ENCODE peak calls at places on chromosomes 2 and 18, in nine cellular contexts. L is kidney tubule cell; K is activated CD8-positive, alpha-beta memory T cell treated with anti-CD3 and anti-CD28 coated beads for 24 hours; C is Kasumi-1; E is mesenteric fat pad; P is midbrain; D is GM23338; B is NCI-H1436; F is T-helper 17 cell. R is an unnamed sample.

GRCh38 chr18:24792164-24792563 is 331.7 kb downstream of the HRH4 start:
- DNase-seq in L (no peak), K (no peak), C (no peak), E (no peak), P (no peak), D (peak; percentile 23), B (no peak), F (no peak), R (no peak)

GRCh38 chr2:42828487-42829416 is 36.4 kb upstream of the HAAO start:
- DNase-seq in L (peak; percentile 74), K (peak; percentile 84), C (peak; percentile 71), E (peak; percentile 92), P (peak; percentile 77), D (peak; percentile 91), B (peak; percentile 67), F (peak; percentile 47), R (no peak)

GRCh38 chr2:112003585-112003984 is 51.5 kb upstream of the TMEM87B start:
- DNase-seq in L (peak; percentile 28), K (no peak), C (no peak), E (no peak), P (no peak), D (no peak), B (no peak), F (no peak), R (no peak)

GRCh38 chr2:37300578-37300977 is 24.1 kb downstream of the PRKD3 start:
- DNase-seq in L (no peak), K (no peak), C (no peak), E (no peak), P (no peak), D (no peak), B (no peak), F (no peak), R (no peak)

GRCh38 chr2:241728627-241729026 is 5.8 kb upstream of the D2HGDH start:
- DNase-seq in L (no peak), K (no peak), C (no peak), E (no peak), P (peak; percentile 67), D (no peak), B (no peak), F (no peak), R (no peak)

GRCh38 chr2:127087780-127088495 is 19.0 kb downstream of the BIN1 start:
- DNase-seq in L (no peak), K (no peak), C (no peak), E (no peak), P (no peak), D (no peak), B (no peak), F (no peak), R (no peak)

GRCh38 chr2:20487392-20488135 is 40.7 kb downstream of the RHOB start:
- DNase-seq in L (no peak), K (no peak), C (no peak), E (peak; percentile 77), P (no peak), D (peak; percentile 42), B (no peak), F (no peak), R (no peak)

GRCh38 chr2:27809761-27810241 is 38.3 kb downstream of the MRPL33 start:
- DNase-seq in L (peak; percentile 92), K (no peak), C (peak; percentile 75), E (no peak), P (no peak), D (no peak), B (no peak), F (no peak), R (no peak)

GRCh38 chr2:37698931-37699481 is 27.6 kb upstream of the CDC42EP3 start:
- DNase-seq in L (peak; percentile 91), K (no peak), C (no peak), E (no peak), P (no peak), D (no peak), B (no peak), F (no peak), R (no peak)

GRCh38 chr2:145939949-145940348 is 1420.0 kb upstream of the ZEB2 start:
- DNase-seq in L (no peak), K (no peak), C (no peak), E (no peak), P (no peak), D (no peak), B (no peak), F (no peak), R (no peak)

GRCh38 chr2:201264472-201265173 is 4.3 kb downstream of the CASP8 start:
- DNase-seq in L (no peak), K (no peak), C (no peak), E (no peak), P (no peak), D (no peak), B (no peak), F (no peak), R (no peak)

GRCh38 chr2:227853765-227854271 is 17.6 kb upstream of the DAW1 start:
- DNase-seq in L (peak; percentile 96), K (no peak), C (no peak), E (no peak), P (no peak), D (no peak), B (no peak), F (no peak), R (no peak)

GRCh38 chr2:142131016-142131714 is at the start of gene LRP1B:
- DNase-seq in L (peak; percentile 43), K (no peak), C (no peak), E (no peak), P (peak; percentile 87), D (peak; percentile 57), B (peak; percentile 10), F (no peak), R (peak; percentile 45)

GRCh38 chr2:29010946-29011649 is 30.0 kb downstream of the TOGARAM2 start:
- DNase-seq in L (no peak), K (peak; percentile 73), C (peak; percentile 15), E (no peak), P (no peak), D (peak; percentile 29), B (no peak), F (no peak), R (no peak)

GRCh38 chr2:31896293-31896692 is 114.5 kb downstream of the MEMO1 start:
- DNase-seq in L (no peak), K (no peak), C (no peak), E (no peak), P (no peak), D (no peak), B (no peak), F (no peak), R (no peak)

GRCh38 chr2:236355911-236356310 is 91.7 kb upstream of the ASB18 start:
- DNase-seq in L (no peak), K (no peak), C (no peak), E (no peak), P (no peak), D (no peak), B (no peak), F (no peak), R (no peak)

GRCh38 chr2:2755990-2756389 is 424.9 kb upstream of the MYT1L start:
- DNase-seq in L (no peak), K (no peak), C (no peak), E (no peak), P (no peak), D (no peak), B (no peak), F (no peak), R (no peak)

GRCh38 chr2:200274116-200275075 is 32.1 kb upstream of the SPATS2L start:
- DNase-seq in L (no peak), K (no peak), C (no peak), E (no peak), P (peak; percentile 49), D (peak; percentile 39), B (peak; percentile 74), F (no peak), R (no peak)

GRCh38 chr2:106516436-106516835 is 29.3 kb downstream of the CD8B2 start:
- DNase-seq in L (no peak), K (no peak), C (no peak), E (no peak), P (no peak), D (no peak), B (no peak), F (no peak), R (no peak)

GRCh38 chr18:55264108-55264507 is 304.8 kb upstream of the CCDC68 start:
- DNase-seq in L (peak; percentile 20), K (no peak), C (no peak), E (no peak), P (no peak), D (peak; percentile 70), B (no peak), F (no peak), R (no peak)

GRCh38 chr2:64773461-64774118 is 119.9 kb upstream of the SERTAD2 start:
- DNase-seq in L (no peak), K (no peak), C (no peak), E (no peak), P (no peak), D (no peak), B (no peak), F (no peak), R (no peak)

GRCh38 chr2:152523091-152523490 is 188.1 kb downstream of the FMNL2 start:
- DNase-seq in L (peak; percentile 60), K (no peak), C (no peak), E (no peak), P (no peak), D (no peak), B (no peak), F (no peak), R (no peak)

GRCh38 chr18:54222922-54223567 is 1.4 kb downstream of the MBD2 start:
- DNase-seq in L (no peak), K (no peak), C (no peak), E (no peak), P (no peak), D (no peak), B (peak; percentile 52), F (no peak), R (no peak)

R was measured in glomerular endothelial cell.